ENCODE peak calls at places on chromosomes 11 and 22, in seven cellular contexts. M, E, G, Z, U, W and N are unnamed samples.

GRCh38 chr11:69018924-69019323 is 5.9 kb upstream of the MRGPRF start:
- DNase-seq in Z (no peak), E (no peak), G (no peak), W (peak; percentile 44), M (no peak), U (no peak), N (no peak)

GRCh38 chr22:38193580-38193979 is 8.2 kb upstream of the MAFF start:
- DNase-seq in U (no peak), M (no peak), Z (no peak), W (peak; percentile 40), G (no peak), E (no peak), N (no peak)

GRCh38 chr11:115982666-115983065 is 478.5 kb upstream of the CADM1 start:
- DNase-seq in W (no peak), E (no peak), Z (no peak), M (no peak), U (no peak), G (no peak), N (no peak)

GRCh38 chr11:85893378-85893777 is 38.2 kb downstream of the CCDC83 start:
- DNase-seq in M (no peak), Z (no peak), W (no peak), G (no peak), E (no peak), U (no peak), N (no peak)

GRCh38 chr11:69922015-69922595 is 102.9 kb upstream of the FGF3 start:
- DNase-seq in U (no peak), G (no peak), M (no peak), W (no peak), Z (no peak), E (no peak), N (peak; percentile 19)

GRCh38 chr22:38697055-38697980 is 3.4 kb downstream of the JOSD1 start:
- DNase-seq in U (no peak), M (no peak), E (no peak), W (peak; percentile 72), G (no peak), Z (no peak), N (no peak)

GRCh38 chr11:131404010-131404409 is 33.6 kb downstream of the NTM start:
- DNase-seq in G (no peak), Z (no peak), M (no peak), W (no peak), E (no peak), U (no peak), N (no peak)

GRCh38 chr11:123483465-123483864 is 53.4 kb downstream of the GRAMD1B start:
- DNase-seq in G (no peak), Z (no peak), U (no peak), E (no peak), W (peak; percentile 87), M (no peak), N (no peak)

GRCh38 chr11:41486436-41486835 is 27.0 kb upstream of the LRRC4C start:
- DNase-seq in E (no peak), U (no peak), M (no peak), G (no peak), Z (no peak), W (no peak), N (no peak)

GRCh38 chr11:11620251-11620965 is 1.4 kb downstream of the GALNT18 start:
- DNase-seq in Z (peak; percentile 21), M (no peak), W (no peak), G (peak; percentile 58), U (no peak), E (peak; percentile 51), N (peak; percentile 57)

GRCh38 chr11:79437274-79437980 is 3.4 kb downstream of the TENM4 start:
- DNase-seq in W (no peak), Z (peak; percentile 50), M (no peak), E (peak; percentile 75), G (no peak), U (no peak), N (peak; percentile 85)

GRCh38 chr22:40050258-40050657 is 55.5 kb downstream of the FAM83F start:
- DNase-seq in Z (peak; percentile 80), M (no peak), U (no peak), W (no peak), E (no peak), G (no peak), N (no peak)

GRCh38 chr22:20268350-20269012 is 363 bp upstream of the RTN4R start:
- DNase-seq in W (no peak), E (peak; percentile 69), U (peak; percentile 62), G (peak; percentile 44), Z (peak; percentile 85), M (no peak), N (peak; percentile 73)

GRCh38 chr22:41902016-41902415 is 12.9 kb downstream of the SHISA8 start:
- DNase-seq in Z (no peak), E (no peak), M (no peak), U (no peak), G (no peak), W (no peak), N (no peak)

GRCh38 chr11:46159694-46160093 is 38.4 kb upstream of the PHF21A start:
- DNase-seq in W (no peak), M (no peak), Z (no peak), U (no peak), E (no peak), G (no peak), N (no peak)

GRCh38 chr11:6443269-6444003 is 2.6 kb upstream of the HPX start:
- DNase-seq in U (peak; percentile 65), W (peak; percentile 44), M (peak; percentile 51), E (peak; percentile 54), Z (peak; percentile 67), G (peak; percentile 36), N (peak; percentile 68)

GRCh38 chr22:49971232-49972162 is 10.9 kb downstream of the PIM3 start:
- DNase-seq in M (no peak), Z (peak; percentile 55), E (peak; percentile 92), W (peak; percentile 66), G (peak; percentile 84), U (no peak), N (peak; percentile 44)

GRCh38 chr11:126400019-126400962 is 44.8 kb downstream of the ST3GAL4 start:
- DNase-seq in U (no peak), Z (no peak), E (no peak), M (no peak), W (no peak), G (no peak), N (no peak)